ENCODE peak calls at places on chromosomes 11 and 22, in five cellular contexts. I is DND-41, O is Panc1, H is fibroblast of lung, M is Peyer's patch. F is an unnamed sample.

GRCh38 chr11:92685049-92685448 is 284.4 kb upstream of the MTNR1B start:
- DNase-seq in I (no peak), O (no peak), H (no peak), M (no peak), F (no peak)

GRCh38 chr11:120413480-120413879 is 77.3 kb downstream of the ARHGEF12 start:
- DNase-seq in I (no peak), O (no peak), H (peak), M (no peak), F (peak)

GRCh38 chr11:10808553-10809372 is at the start of gene EIF4G2:
- DNase-seq in I (peak), O (peak), H (peak), M (peak), F (peak)

GRCh38 chr11:76690736-76691135 is 20.2 kb upstream of the LRRC32 start:
- DNase-seq in I (no peak), O (no peak), H (peak), M (no peak), F (no peak)

GRCh38 chr11:14202263-14203173 is 156.5 kb downstream of the RRAS2 start:
- DNase-seq in I (no peak), O (no peak), H (no peak), M (no peak), F (no peak)

GRCh38 chr22:43038325-43038724 is 23.4 kb upstream of the PACSIN2 start:
- DNase-seq in I (no peak), O (no peak), H (no peak), M (no peak), F (no peak)

GRCh38 chr22:42289671-42290269 is 19.3 kb upstream of the TCF20 start:
- DNase-seq in I (no peak), O (no peak), H (no peak), M (no peak), F (no peak)

GRCh38 chr11:114316980-114317675 is 20.9 kb downstream of the NNMT start:
- DNase-seq in I (no peak), O (no peak), H (no peak), M (no peak), F (no peak)

GRCh38 chr11:57240757-57241156 is 3.7 kb upstream of the APLNR start:
- DNase-seq in I (no peak), O (no peak), H (no peak), M (no peak), F (no peak)

GRCh38 chr22:30945653-30946052 is 22.9 kb downstream of the MORC2 start:
- DNase-seq in I (no peak), O (no peak), H (no peak), M (no peak), F (no peak)

GRCh38 chr22:45970709-45971388 is 6.1 kb downstream of the WNT7B start:
- DNase-seq in I (no peak), O (no peak), H (peak), M (no peak), F (no peak)

GRCh38 chr11:59923813-59924212 is 14.4 kb upstream of the OOSP1 start:
- DNase-seq in I (peak), O (no peak), H (no peak), M (no peak), F (no peak)

GRCh38 chr22:35736701-35737100 is 19.0 kb downstream of the APOL5 start:
- DNase-seq in I (no peak), O (no peak), H (no peak), M (no peak), F (no peak)

GRCh38 chr11:68437927-68438657 is 22.5 kb upstream of the PPP6R3 start:
- DNase-seq in I (no peak), O (no peak), H (no peak), M (no peak), F (no peak)

GRCh38 chr11:32088117-32088941 is 2.5 kb upstream of the RCN1 start:
- DNase-seq in I (peak), O (no peak), H (peak), M (no peak), F (peak)

DNA sequence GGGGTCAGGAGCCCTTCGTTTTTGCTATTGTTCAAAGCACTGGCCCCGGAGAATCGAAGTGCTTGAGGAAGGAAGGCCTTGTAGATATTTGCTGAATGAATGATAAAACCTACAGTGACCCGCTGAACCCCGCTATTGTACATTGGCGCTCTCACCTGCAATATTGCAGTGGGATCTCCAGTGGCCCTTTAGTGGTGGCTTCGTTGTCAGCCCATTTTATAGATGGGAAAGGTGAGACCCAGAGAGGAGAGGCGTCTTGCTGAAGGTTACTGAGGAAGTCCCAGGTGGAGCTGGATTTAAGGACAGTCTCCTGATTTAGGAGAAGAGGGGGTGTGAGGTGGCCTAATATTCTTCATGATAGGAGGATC is 1.2 kb downstream of the CDC42EP2 start:
- DNase-seq in I (no peak), O (no peak), H (no peak), M (no peak), F (no peak)
- TF ChIP-seq CTCF in I (no peak), O (no peak), H (no peak), M (no peak), F (no peak)

DNA sequence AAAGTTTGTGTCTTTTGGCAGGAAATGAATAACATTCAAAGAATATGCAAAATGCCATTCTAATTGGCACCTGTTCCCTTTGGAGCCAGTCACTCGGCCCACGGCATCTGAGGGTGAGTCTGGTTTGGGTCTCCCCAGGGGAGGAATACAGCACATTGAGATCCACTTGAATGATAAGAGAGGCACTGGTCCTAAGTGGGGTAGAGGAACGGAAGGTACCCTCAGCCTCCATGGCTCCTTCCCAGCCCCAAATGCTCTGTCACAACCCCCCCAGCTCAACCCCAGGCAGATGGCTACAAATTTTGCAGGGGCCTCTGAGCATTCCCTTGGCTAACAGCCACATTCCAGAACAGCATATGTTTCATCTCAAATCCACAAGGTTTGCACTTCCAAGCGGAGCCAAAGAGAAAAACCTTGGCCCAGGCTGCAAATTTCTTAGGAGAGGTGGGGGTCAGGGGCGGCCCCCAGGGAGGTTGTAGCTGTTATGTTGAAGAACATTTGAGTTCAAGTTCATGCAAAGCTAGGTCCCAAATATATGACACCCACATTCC is 71.8 kb downstream of the RPUSD4 start:
- DNase-seq in I (no peak), O (no peak), H (peak), M (no peak), F (no peak)
- H3K4me3 ChIP-seq in I (no peak), O (no peak), H (no peak), M (no peak), F (no peak)

GRCh38 chr22:23533328-23533762 is 46.7 kb downstream of the IGLL1 start:
- DNase-seq in I (peak), O (no peak), H (no peak), M (no peak), F (no peak)
- TF ChIP-seq CTCF in I (peak), O (no peak), H (peak), M (no peak), F (peak)

GRCh38 chr11:112268406-112268805 is 7.7 kb upstream of the PLET1 start:
- DNase-seq in I (no peak), O (no peak), H (no peak), M (no peak), F (no peak)

GRCh38 chr11:112269139-112269538 is 8.5 kb upstream of the PLET1 start:
- DNase-seq in I (no peak), O (no peak), H (no peak), M (no peak), F (no peak)

GRCh38 chr11:112271242-112271641 is 10.6 kb upstream of the PLET1 start:
- DNase-seq in I (no peak), O (no peak), H (no peak), M (no peak), F (no peak)

GRCh38 chr11:112273066-112273465 is 12.4 kb upstream of the PLET1 start:
- DNase-seq in I (no peak), O (no peak), H (no peak), M (no peak), F (no peak)

GRCh38 chr11:112270551-112271180 is 10.0 kb upstream of the PLET1 start:
- DNase-seq in I (no peak), O (no peak), H (no peak), M (no peak), F (no peak)
- H3K4me3 ChIP-seq in I (no peak), O (no peak), H (no peak), M (no peak), F (no peak)

DNA sequence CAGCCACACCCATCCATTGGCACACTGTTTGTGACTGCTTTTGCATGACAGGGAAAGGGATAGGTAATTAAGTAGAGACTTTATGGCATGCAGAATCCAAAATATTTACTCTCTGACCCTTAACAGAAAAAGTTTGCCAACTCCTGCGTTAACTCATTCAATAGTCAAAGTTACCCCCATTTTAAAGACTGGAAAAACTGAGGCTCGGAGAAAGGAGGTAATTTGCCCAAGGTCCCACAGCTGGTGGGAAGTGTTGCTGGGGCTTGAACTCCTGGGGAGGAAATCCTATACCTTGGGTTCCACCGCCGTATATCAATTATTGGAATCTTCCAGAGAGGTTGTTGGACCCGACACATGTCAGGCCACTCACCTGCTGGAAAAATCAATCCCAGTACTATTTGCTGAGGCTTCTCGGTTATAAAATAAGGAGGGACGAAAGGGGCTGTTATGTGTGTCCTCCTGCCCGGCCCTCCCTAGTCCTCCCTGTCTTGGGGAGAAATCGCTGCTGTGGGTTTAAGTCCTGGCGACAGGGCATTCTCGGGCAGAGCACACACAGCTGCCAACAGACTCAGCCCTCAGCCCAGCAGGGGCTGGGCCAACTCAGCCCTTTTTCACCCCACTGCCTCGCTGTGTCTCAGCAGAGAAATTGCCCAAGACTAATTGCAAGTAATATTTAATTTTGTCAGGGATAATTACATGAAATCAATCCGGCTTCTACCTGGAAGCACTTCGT is 29.8 kb downstream of the MN1 start:
- DNase-seq in I (no peak), O (no peak), H (no peak), M (no peak), F (no peak)
- TF ChIP-seq CTCF in I (no peak), O (no peak), H (no peak), M (no peak), F (no peak)

GRCh38 chr11:117505285-117505970 is 177.8 kb downstream of the CEP164 start:
- DNase-seq in I (no peak), O (no peak), H (no peak), M (no peak), F (no peak)

GRCh38 chr11:117501499-117501898 is 173.8 kb downstream of the CEP164 start:
- DNase-seq in I (no peak), O (no peak), H (no peak), M (no peak), F (no peak)

GRCh38 chr11:117506856-117507425 is 179.3 kb downstream of the CEP164 start:
- DNase-seq in I (no peak), O (no peak), H (no peak), M (no peak), F (no peak)

GRCh38 chr11:117498791-117499190 is 171.1 kb downstream of the CEP164 start:
- DNase-seq in I (no peak), O (no peak), H (no peak), M (no peak), F (no peak)

GRCh38 chr11:117502285-117502856 is 174.7 kb downstream of the CEP164 start:
- DNase-seq in I (no peak), O (no peak), H (no peak), M (no peak), F (no peak)
- H3K4me3 ChIP-seq in I (no peak), O (no peak), H (no peak), M (no peak), F (no peak)

DNA sequence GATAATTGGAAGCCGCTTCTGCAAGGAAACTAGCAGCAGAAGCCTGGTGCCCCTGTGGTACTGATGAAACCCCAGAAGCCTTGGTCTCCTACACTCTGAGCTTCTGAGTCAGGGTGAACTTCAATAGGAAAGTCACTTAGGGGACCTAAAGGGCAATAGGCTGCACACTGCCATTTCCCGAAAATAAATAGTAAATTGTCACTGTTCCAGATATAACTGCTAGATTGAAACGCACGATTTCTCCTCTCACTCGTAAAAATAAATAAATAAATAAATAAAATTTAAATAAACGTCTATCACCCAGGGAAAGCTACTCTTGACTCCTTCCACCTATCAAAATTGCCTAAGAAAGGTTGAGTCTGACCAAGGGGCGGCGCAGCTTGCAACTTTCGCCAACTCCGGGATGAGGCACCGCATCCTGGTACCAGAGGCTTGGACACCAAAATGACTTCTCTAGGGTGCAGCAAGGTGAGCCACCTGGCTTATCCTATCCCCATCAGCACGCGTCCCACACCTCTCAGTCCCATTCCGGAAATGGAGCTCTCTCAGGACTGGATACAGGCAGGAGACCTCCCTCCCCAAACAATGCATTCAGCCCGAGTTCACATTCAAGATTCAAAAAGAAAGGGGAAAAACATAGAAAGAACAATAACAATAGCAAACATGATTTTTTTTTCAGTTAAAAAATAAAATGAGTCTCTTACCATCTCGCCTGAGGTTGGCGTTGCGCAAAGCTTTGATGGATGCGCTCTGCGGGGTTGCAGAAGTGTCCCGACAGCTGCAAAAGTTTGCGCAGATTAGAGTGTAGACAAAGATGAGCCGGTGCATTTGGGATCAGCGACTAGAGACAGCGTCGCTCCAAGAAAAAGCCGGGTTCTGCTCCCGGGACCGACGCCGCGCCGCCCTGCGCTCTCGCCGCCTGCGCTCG is 583 bp downstream of the PDGFD start:
- DNase-seq in I (no peak), O (no peak), H (peak), M (peak), F (no peak)
- TF ChIP-seq CTCF in I (no peak), O (no peak), H (peak), M (no peak), F (peak)